ENCODE peak calls at places on chromosomes 2 and 18, in six cellular contexts. Z, A, R, J, I and V are unnamed samples.

GRCh38 chr2:222862068-222862914 is 1.5 kb downstream of the ACSL3 start:
- DNase-seq in Z (no peak), A (no peak), R (no peak), J (no peak), I (peak), V (peak)

GRCh38 chr18:48832961-48833700 is 117.6 kb downstream of the SMAD7 start:
- DNase-seq in Z (peak), A (peak), R (peak), J (peak), I (peak), V (no peak)

GRCh38 chr2:181380581-181380980 is 76.6 kb upstream of the ITGA4 start:
- DNase-seq in Z (no peak), A (no peak), R (no peak), J (no peak), I (no peak), V (peak)

GRCh38 chr2:230416061-230416721 is at the start of gene SP100:
- DNase-seq in Z (peak), A (peak), R (no peak), J (peak), I (peak), V (peak)

GRCh38 chr18:53004798-53005197 is 664.8 kb downstream of the DCC start:
- DNase-seq in Z (no peak), A (no peak), R (no peak), J (no peak), I (no peak), V (no peak)

GRCh38 chr2:203720011-203720410 is 13.6 kb downstream of the CD28 start:
- DNase-seq in Z (no peak), A (no peak), R (no peak), J (no peak), I (no peak), V (no peak)

GRCh38 chr18:37578182-37578678 is 12.6 kb upstream of the CELF4 start:
- DNase-seq in Z (no peak), A (no peak), R (no peak), J (no peak), I (no peak), V (no peak)

GRCh38 chr18:79583984-79584401 is 95.6 kb upstream of the CTDP1 start:
- DNase-seq in Z (no peak), A (no peak), R (no peak), J (no peak), I (no peak), V (no peak)

GRCh38 chr2:24613154-24613814 is 122.2 kb downstream of the NCOA1 start:
- DNase-seq in Z (no peak), A (no peak), R (no peak), J (peak), I (peak), V (peak)

GRCh38 chr2:218980800-218981389 is 4.1 kb downstream of the FEV start:
- DNase-seq in Z (no peak), A (no peak), R (no peak), J (no peak), I (no peak), V (no peak)

GRCh38 chr2:80489718-80490117 is 185.2 kb upstream of the LRRTM1 start:
- DNase-seq in Z (no peak), A (no peak), R (no peak), J (no peak), I (peak), V (no peak)

GRCh38 chr2:115294999-115295398 is 852.6 kb downstream of the DPP10 start:
- DNase-seq in Z (no peak), A (no peak), R (no peak), J (no peak), I (no peak), V (no peak)

GRCh38 chr2:175002547-175003274 is 2.5 kb downstream of the CHN1 start:
- DNase-seq in Z (no peak), A (no peak), R (no peak), J (no peak), I (no peak), V (no peak)

GRCh38 chr18:8537400-8537799 is 71.8 kb upstream of the RAB12 start:
- DNase-seq in Z (no peak), A (no peak), R (no peak), J (no peak), I (no peak), V (no peak)

GRCh38 chr2:84816426-84817026 is 64.4 kb downstream of the TRABD2A start:
- DNase-seq in Z (no peak), A (no peak), R (no peak), J (no peak), I (no peak), V (no peak)

GRCh38 chr2:47022399-47022798 is 106.8 kb upstream of the MCFD2 start:
- DNase-seq in Z (no peak), A (no peak), R (no peak), J (no peak), I (no peak), V (no peak)
- TF ChIP-seq POLR2A in Z (no peak), A (no peak), R (no peak), J (no peak), I (no peak), V (no peak)

GRCh38 chr2:239297142-239298125 is 103.4 kb downstream of the HDAC4 start:
- DNase-seq in Z (no peak), A (no peak), R (no peak), J (peak), I (no peak), V (no peak)

GRCh38 chr2:239300242-239300641 is 100.6 kb downstream of the HDAC4 start:
- DNase-seq in Z (no peak), A (no peak), R (no peak), J (no peak), I (no peak), V (no peak)

GRCh38 chr2:239300871-239301742 is 99.7 kb downstream of the HDAC4 start:
- DNase-seq in Z (peak), A (no peak), R (no peak), J (peak), I (no peak), V (no peak)

GRCh38 chr2:239298126-239298804 is 102.6 kb downstream of the HDAC4 start:
- DNase-seq in Z (no peak), A (no peak), R (no peak), J (peak), I (peak), V (no peak)

DNA sequence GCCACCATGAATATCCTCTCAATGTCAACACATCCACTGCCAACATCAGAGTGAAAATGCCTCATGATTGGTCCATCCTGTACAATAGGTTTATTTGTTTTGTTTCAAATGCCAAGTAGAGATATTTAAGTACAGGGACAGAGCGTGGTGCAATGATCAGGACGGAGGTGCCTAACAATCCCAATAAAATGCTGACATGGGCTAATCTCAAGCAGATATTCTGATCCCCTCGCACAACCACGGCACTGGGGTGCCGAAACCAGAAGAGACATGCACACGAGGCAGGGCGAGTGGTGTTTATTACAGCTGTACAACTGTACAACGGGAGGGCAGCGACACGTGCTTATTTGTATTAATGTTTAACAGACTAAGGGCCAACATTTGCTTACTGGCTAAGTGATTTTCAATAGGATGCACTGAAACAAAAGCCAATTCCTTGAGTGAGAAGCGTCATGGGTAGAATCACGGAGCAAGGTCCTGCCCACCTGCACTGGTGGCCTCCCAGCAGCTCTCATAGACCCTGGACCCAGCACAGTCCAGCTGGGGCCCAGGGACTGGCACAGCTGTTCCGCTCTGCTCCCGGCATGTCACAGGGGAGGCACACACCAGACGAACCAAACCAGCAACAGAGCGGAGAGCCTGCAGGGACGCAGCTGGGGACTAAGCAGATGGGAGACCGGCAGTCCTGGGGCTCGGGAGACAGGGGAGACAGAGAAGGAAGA is 101.4 kb downstream of the HDAC4 start:
- DNase-seq in Z (no peak), A (no peak), R (no peak), J (peak), I (no peak), V (no peak)
- TF ChIP-seq POLR2A in Z (no peak), A (no peak), R (no peak), J (peak), I (no peak), V (no peak)

DNA sequence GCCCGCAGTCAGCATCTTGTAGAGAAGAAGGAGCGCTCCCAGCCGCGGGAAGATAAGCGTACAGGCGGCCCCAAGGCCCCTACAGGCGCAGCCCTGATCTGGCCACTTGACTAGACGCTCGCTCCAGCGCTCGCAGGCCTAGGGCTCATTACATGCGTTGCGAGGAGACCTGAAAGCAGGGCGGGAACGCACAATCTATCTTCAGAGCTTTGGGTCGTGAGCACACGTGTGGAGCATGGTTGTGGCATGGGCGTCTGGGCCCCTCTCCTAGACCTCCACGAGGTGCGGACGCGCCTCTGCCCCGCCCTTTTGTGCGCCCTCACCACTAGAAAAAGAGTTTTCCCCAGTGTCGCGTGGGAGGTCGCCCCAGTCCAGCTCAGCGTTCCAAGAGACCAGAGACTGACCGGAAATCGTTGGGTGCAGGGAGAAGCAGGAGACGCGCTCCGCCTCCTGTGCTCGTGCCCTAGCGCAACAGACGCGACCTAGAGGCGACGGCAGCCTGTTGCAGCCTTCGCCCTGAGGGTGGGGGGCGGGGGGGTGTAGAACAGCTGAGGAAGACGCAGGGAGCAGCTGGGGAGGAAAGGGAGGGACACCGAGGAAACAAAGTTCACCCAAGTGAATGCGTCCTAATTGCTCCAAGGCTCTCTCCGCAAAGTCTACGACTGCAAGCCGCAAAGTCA is 12.6 kb downstream of the NR4A2 start:
- DNase-seq in Z (peak), A (no peak), R (no peak), J (peak), I (peak), V (peak)
- TF ChIP-seq POLR2A in Z (no peak), A (no peak), R (no peak), J (peak), I (peak), V (no peak)

GRCh38 chr2:16821696-16822095 is 156.1 kb upstream of the CYRIA start:
- DNase-seq in Z (no peak), A (no peak), R (no peak), J (no peak), I (no peak), V (no peak)
- TF ChIP-seq POLR2A in Z (no peak), A (no peak), R (no peak), J (no peak), I (no peak), V (no peak)

GRCh38 chr2:31567679-31568078 is 13.1 kb downstream of the SRD5A2 start:
- DNase-seq in Z (no peak), A (no peak), R (no peak), J (no peak), I (no peak), V (no peak)
- TF ChIP-seq POLR2A in Z (no peak), A (no peak), R (no peak), J (no peak), I (no peak), V (no peak)

GRCh38 chr2:11743846-11744553 is 2.4 kb upstream of the LPIN1 start:
- DNase-seq in Z (peak), A (peak), R (no peak), J (peak), I (peak), V (peak)
- TF ChIP-seq POLR2A in Z (no peak), A (no peak), R (no peak), J (peak), I (no peak), V (peak)

GRCh38 chr2:30765226-30765625 is 42.0 kb downstream of the CAPN13 start:
- DNase-seq in Z (peak), A (no peak), R (no peak), J (no peak), I (no peak), V (no peak)
- TF ChIP-seq POLR2A in Z (no peak), A (no peak), R (no peak), J (no peak), I (no peak), V (no peak)

GRCh38 chr2:88855620-88856408 is 164.3 kb downstream of the RPIA start:
- DNase-seq in Z (no peak), A (no peak), R (no peak), J (no peak), I (no peak), V (no peak)
- TF ChIP-seq POLR2A in Z (no peak), A (no peak), R (no peak), J (no peak), I (no peak), V (no peak)